ENCODE peak calls at places on chromosomes 12 and 14, in six cellular contexts. D, Z, Q, B, Y and L are unnamed samples.
A peak's percentile ranks its signal among the peaks of the same experiment; 100 is the strongest.

GRCh38 chr14:81765654-81766275 is 232.1 kb upstream of the SEL1L start:
- DNase-seq in D (no peak), Z (no peak), Q (no peak), B (no peak), Y (no peak), L (no peak)

GRCh38 chr12:66279127-66279712 is 23.1 kb upstream of the HELB start:
- DNase-seq in D (no peak), Z (peak; percentile 25), Q (peak; percentile 27), B (no peak), Y (no peak), L (no peak)

GRCh38 chr14:92459479-92460421 is 53.8 kb upstream of the RIN3 start:
- DNase-seq in D (no peak), Z (no peak), Q (no peak), B (no peak), Y (no peak), L (no peak)

GRCh38 chr12:76276499-76277151 is 71.6 kb downstream of the BBS10 start:
- DNase-seq in D (no peak), Z (no peak), Q (no peak), B (no peak), Y (no peak), L (no peak)

GRCh38 chr12:25332143-25332542 is 81.4 kb upstream of the KRAS start:
- DNase-seq in D (peak; percentile 9), Z (no peak), Q (no peak), B (no peak), Y (no peak), L (no peak)

GRCh38 chr14:24059841-24060388 is 8.1 kb downstream of the CARMIL3 start:
- DNase-seq in D (no peak), Z (no peak), Q (no peak), B (no peak), Y (no peak), L (no peak)

GRCh38 chr12:91984571-91984970 is 161.1 kb downstream of the BTG1 start:
- DNase-seq in D (no peak), Z (no peak), Q (no peak), B (no peak), Y (no peak), L (no peak)

GRCh38 chr12:6224550-6224949 is 24.4 kb downstream of the CD9 start:
- DNase-seq in D (no peak), Z (no peak), Q (no peak), B (no peak), Y (no peak), L (no peak)

GRCh38 chr12:79569679-79570078 is 121.1 kb downstream of the PAWR start:
- DNase-seq in D (no peak), Z (no peak), Q (no peak), B (no peak), Y (no peak), L (no peak)

GRCh38 chr12:124742111-124742510 is 121.6 kb downstream of the SCARB1 start:
- DNase-seq in D (no peak), Z (no peak), Q (no peak), B (no peak), Y (no peak), L (no peak)

GRCh38 chr12:107967170-107967569 is 161.9 kb upstream of the WSCD2 start:
- DNase-seq in D (no peak), Z (peak; percentile 4), Q (no peak), B (no peak), Y (no peak), L (no peak)

GRCh38 chr12:13254311-13254710 is 57.8 kb downstream of the EMP1 start:
- DNase-seq in D (no peak), Z (no peak), Q (no peak), B (no peak), Y (no peak), L (no peak)

GRCh38 chr12:2640709-2641108 is 154.1 kb upstream of the FKBP4 start:
- DNase-seq in D (no peak), Z (peak; percentile 41), Q (no peak), B (no peak), Y (no peak), L (no peak)
- TF ChIP-seq TAF1 in D (no peak), Z (no peak), Q (no peak), B (no peak), Y (no peak), L (no peak)

GRCh38 chr14:105065280-105066228 is at the start of gene GPR132:
- DNase-seq in D (peak; percentile 81), Z (no peak), Q (no peak), B (peak; percentile 93), Y (no peak), L (peak; percentile 86)
- TF ChIP-seq POLR2A in D (peak; percentile 95), Z (no peak), Q (no peak), B (peak; percentile 91), Y (no peak), L (peak; percentile 97)

GRCh38 chr14:75188520-75189267 is 12.3 kb upstream of the TMED10 start:
- DNase-seq in D (no peak), Z (no peak), Q (no peak), B (peak; percentile 62), Y (no peak), L (no peak)
- TF ChIP-seq TAF1 in D (no peak), Z (no peak), Q (no peak), B (no peak), Y (no peak), L (no peak)

DNA sequence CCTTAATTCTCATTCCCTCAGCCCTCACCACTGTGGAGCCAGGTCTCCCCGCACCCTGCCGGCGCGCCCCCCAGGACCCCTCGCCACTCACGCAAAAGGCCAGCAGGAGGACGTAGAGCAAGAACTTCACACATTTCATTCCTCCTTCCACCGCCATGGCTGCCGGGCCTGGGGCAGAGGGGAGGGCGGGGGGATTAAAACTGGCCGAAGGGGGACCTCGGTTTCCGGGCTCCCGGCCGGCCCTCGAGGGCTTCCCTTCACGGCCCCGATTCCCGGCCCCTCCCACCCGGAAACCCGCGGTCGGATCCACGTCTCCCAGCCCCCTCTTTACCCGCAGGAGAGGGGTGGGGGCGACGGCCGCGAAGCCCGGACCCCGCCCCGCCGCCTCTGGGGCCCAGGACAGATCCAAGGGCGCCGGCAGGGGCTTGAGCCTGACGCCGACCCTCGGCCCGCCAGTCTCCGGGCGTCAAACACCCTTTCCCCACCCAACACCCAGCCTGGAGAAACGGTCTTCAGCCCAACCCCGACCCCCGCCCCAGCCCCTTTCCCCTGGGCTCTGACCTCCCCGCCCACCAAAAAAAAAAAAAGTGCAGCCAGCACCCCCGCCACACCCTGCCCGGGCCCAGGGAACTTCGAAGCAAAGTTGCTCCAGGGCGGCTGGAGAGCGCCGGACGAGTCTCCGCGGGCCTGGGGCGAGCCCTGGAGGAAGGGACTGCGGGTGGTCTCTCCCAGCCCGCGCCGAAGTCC is 451 bp downstream of the CD63 start:
- DNase-seq in D (no peak), Z (peak; percentile 65), Q (no peak), B (no peak), Y (no peak), L (no peak)
- TF ChIP-seq POLR2A in D (no peak), Z (no peak), Q (no peak), B (no peak), Y (no peak), L (no peak)

GRCh38 chr14:95043314-95043713 is 114.0 kb downstream of the DICER1 start:
- DNase-seq in D (no peak), Z (no peak), Q (no peak), B (no peak), Y (no peak), L (no peak)
- TF ChIP-seq TAF1 in D (no peak), Z (no peak), Q (no peak), B (no peak), Y (no peak), L (no peak)

GRCh38 chr14:37157987-37158386 is 14.4 kb downstream of the SLC25A21 start:
- DNase-seq in D (no peak), Z (no peak), Q (no peak), B (no peak), Y (no peak), L (no peak)

GRCh38 chr14:37153005-37153404 is 19.4 kb downstream of the SLC25A21 start:
- DNase-seq in D (no peak), Z (no peak), Q (no peak), B (no peak), Y (no peak), L (no peak)

GRCh38 chr14:37150414-37150813 is 22.0 kb downstream of the SLC25A21 start:
- DNase-seq in D (no peak), Z (peak; percentile 47), Q (peak; percentile 63), B (no peak), Y (no peak), L (no peak)

GRCh38 chr14:37153483-37153882 is 18.9 kb downstream of the SLC25A21 start:
- DNase-seq in D (no peak), Z (no peak), Q (no peak), B (no peak), Y (no peak), L (no peak)
- TF ChIP-seq POLR2A in D (no peak), Z (no peak), Q (no peak), B (no peak), Y (no peak), L (no peak)

GRCh38 chr14:77340389-77340788 is 19.6 kb downstream of the GSTZ1 start:
- DNase-seq in D (no peak), Z (no peak), Q (no peak), B (no peak), Y (no peak), L (no peak)

GRCh38 chr14:77346495-77346894 is 25.7 kb downstream of the GSTZ1 start:
- DNase-seq in D (no peak), Z (no peak), Q (peak; percentile 39), B (no peak), Y (no peak), L (no peak)

GRCh38 chr14:77342726-77343397 is 22.0 kb downstream of the GSTZ1 start:
- DNase-seq in D (no peak), Z (peak; percentile 60), Q (no peak), B (no peak), Y (no peak), L (no peak)

GRCh38 chr14:77347746-77348145 is 26.9 kb downstream of the GSTZ1 start:
- DNase-seq in D (no peak), Z (no peak), Q (no peak), B (no peak), Y (no peak), L (no peak)

GRCh38 chr14:77344597-77344996 is 23.8 kb downstream of the GSTZ1 start:
- DNase-seq in D (no peak), Z (no peak), Q (no peak), B (no peak), Y (no peak), L (no peak)
- TF ChIP-seq TAF1 in D (no peak), Z (no peak), Q (no peak), B (no peak), Y (no peak), L (no peak)

GRCh38 chr12:116713529-116713928 is 24.3 kb downstream of the SPRING1 start:
- DNase-seq in D (no peak), Z (no peak), Q (no peak), B (no peak), Y (no peak), L (no peak)
- TF ChIP-seq POLR2A in D (no peak), Z (no peak), Q (no peak), B (no peak), Y (no peak), L (no peak)

GRCh38 chr12:53636641-53637040 is 10.5 kb upstream of the ATF7 start:
- DNase-seq in D (no peak), Z (no peak), Q (no peak), B (no peak), Y (no peak), L (no peak)
- TF ChIP-seq TAF1 in D (no peak), Z (no peak), Q (no peak), B (no peak), Y (no peak), L (no peak)